ENCODE peak calls at places on chromosomes 1 and 21, in seven cellular contexts. P is prostate gland, K is PC-3, W is mesendoderm, G is Peyer's patch, T is hepatocyte, I is left ventricle myocardium inferior. X is an unnamed sample. For H3K4me1, the result is how much of the 10 kb centered on the place peaks cover.

GRCh38 chr1:71857862-71858261 is 424.5 kb downstream of the NEGR1 start:
- DNase-seq in P (no peak), K (no peak), W (no peak), G (no peak), T (no peak), I (no peak), X (no peak)

GRCh38 chr21:28781602-28782274 is 210.9 kb downstream of the LTN1 start:
- DNase-seq in P (no peak), K (peak), W (no peak), G (no peak), T (peak), I (no peak), X (no peak)

GRCh38 chr1:56510642-56511021 is 68.7 kb downstream of the PLPP3 start:
- DNase-seq in P (no peak), K (no peak), W (peak), G (no peak), T (no peak), I (no peak), X (no peak)

GRCh38 chr1:55329091-55329490 is 113.9 kb upstream of the USP24 start:
- DNase-seq in P (no peak), K (no peak), W (no peak), G (no peak), T (peak), I (peak), X (peak)

GRCh38 chr1:158248122-158248521 is 6.1 kb upstream of the CD1A start:
- DNase-seq in P (no peak), K (no peak), W (no peak), G (no peak), T (no peak), I (no peak), X (no peak)

GRCh38 chr1:33306561-33307493 is 14.1 kb downstream of the A3GALT2 start:
- DNase-seq in P (no peak), K (no peak), W (no peak), G (no peak), T (no peak), I (no peak), X (peak)

GRCh38 chr1:169090308-169090899 is 16.1 kb upstream of the ATP1B1 start:
- DNase-seq in P (no peak), K (no peak), W (no peak), G (no peak), T (no peak), I (no peak), X (no peak)

GRCh38 chr1:108200627-108201106 is 524 bp upstream of the SLC25A24 start:
- DNase-seq in P (peak), K (peak), W (peak), G (peak), T (peak), I (no peak), X (peak)

GRCh38 chr1:161848676-161849075 is 82.6 kb downstream of the ATF6 start:
- DNase-seq in P (no peak), K (no peak), W (no peak), G (no peak), T (no peak), I (no peak), X (no peak)

GRCh38 chr1:192892934-192893333 is 84.1 kb downstream of the RGS2 start:
- DNase-seq in P (no peak), K (no peak), W (no peak), G (no peak), T (no peak), I (no peak), X (no peak)

DNA sequence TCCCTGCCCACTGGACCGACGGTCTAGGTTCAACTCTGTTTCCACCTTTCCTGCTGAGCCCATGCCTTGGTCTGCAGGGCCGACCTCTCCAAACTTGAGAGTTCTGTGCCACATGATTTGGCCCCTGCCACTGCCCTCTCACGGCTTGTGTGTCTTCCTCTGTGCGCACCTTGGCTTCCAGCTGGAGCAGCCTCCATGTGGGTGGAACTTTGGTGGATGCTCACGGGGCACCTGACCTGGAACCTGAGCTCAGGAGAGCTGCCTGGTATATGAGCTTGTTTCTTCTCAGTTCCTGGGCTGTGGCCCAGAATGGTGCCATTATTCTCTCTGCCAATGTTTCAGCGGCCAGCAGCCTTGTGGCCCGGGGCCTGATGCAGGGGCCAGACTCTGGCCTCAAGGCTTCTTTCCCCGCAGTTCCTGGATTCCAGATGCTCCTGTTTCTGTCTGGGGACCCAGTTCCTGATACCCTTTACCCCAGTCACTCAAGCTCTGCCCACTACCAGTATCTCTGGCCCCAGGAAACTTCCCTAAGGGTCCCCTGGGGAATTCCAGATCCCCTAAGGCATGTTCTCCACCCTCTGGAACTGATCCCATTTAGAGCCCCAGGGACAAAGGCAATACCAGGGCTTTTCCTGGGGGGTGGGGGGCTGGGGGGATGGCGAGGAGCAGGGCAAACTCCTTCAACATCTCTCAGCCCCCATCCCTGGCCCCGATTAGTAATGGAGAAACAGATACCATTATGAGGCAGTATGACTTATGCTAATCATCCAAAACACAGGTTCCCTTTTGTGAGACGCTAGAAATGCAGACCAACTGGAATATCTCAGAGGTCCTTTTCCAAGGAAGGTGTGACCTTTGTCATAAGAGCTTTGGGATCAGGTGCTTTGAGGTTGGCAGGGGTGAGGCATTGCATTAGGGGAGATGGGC is 11.1 kb downstream of the QSOX1 start:
- DNase-seq in P (no peak), K (no peak), W (no peak), G (no peak), T (no peak), I (no peak), X (no peak)
- H3K4me1 ChIP-seq in P (under half), K (under half), W (under half), G (under half), T (under half), I (half or more), X (under half)

GRCh38 chr1:25799346-25799720 is 660 bp upstream of the SELENON start:
- DNase-seq in P (no peak), K (no peak), W (no peak), G (no peak), T (no peak), I (no peak), X (no peak)
- H3K4me1 ChIP-seq in P (under half), K (under half), W (under half), G (under half), T (under half), I (half or more), X (under half)

GRCh38 chr1:100361249-100362089 is 9.2 kb downstream of the CDC14A start:
- DNase-seq in P (no peak), K (no peak), W (no peak), G (no peak), T (no peak), I (no peak), X (no peak)

GRCh38 chr1:100362821-100363466 is 10.6 kb downstream of the CDC14A start:
- DNase-seq in P (no peak), K (no peak), W (peak), G (no peak), T (no peak), I (no peak), X (peak)

GRCh38 chr1:100364731-100365130 is 12.4 kb downstream of the CDC14A start:
- DNase-seq in P (no peak), K (no peak), W (no peak), G (no peak), T (no peak), I (no peak), X (no peak)

GRCh38 chr1:100366209-100366525 is 13.9 kb downstream of the CDC14A start:
- DNase-seq in P (no peak), K (no peak), W (no peak), G (no peak), T (no peak), I (no peak), X (no peak)

DNA sequence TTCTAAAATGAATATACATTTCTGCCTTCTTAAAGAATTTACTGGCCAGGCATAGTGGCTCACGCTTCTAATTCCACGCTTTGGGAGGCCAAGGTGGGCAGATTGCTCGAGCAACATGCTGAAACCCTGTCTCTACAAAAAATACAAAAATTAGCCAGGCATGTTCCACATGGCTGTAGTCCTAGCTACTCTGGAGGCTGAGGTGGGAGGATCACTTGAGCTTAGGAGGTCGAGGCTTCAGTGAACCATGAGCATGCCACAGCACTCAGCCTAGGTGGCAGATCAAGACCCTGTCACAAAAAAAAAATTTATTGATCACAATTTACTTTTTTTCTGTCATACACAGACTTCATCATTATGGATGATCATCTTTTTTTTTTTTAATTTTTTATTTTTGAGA is 11.5 kb downstream of the CDC14A start:
- DNase-seq in P (no peak), K (no peak), W (no peak), G (no peak), T (no peak), I (no peak), X (no peak)
- H3K4me1 ChIP-seq in P (under half), K (under half), W (under half), G (under half), T (under half), I (under half), X (under half)

DNA sequence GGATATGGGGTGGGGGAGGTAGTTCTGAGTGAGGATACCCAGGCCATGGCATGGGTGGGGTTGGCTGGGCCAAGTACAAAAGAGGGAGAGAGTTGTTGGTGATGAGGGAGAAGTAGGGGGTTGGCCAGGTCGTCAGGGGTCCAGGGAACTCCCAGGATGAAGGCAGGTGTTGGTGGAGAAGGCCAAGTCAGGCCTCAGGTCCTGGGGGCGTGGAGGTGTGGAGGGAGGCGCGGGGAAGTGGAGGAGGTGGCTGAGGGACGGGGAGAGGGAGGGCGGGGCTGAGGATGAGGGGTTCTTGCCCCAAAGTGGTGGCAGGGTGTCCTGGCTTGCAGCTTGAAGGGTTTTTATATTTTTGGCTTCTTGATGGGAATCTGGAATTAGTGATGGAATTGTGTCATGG is 61.1 kb downstream of the FOXO6 start:
- DNase-seq in P (no peak), K (no peak), W (no peak), G (no peak), T (no peak), I (no peak), X (no peak)
- H3K4me1 ChIP-seq in P (under half), K (under half), W (under half), G (under half), T (under half), I (under half), X (under half)

DNA sequence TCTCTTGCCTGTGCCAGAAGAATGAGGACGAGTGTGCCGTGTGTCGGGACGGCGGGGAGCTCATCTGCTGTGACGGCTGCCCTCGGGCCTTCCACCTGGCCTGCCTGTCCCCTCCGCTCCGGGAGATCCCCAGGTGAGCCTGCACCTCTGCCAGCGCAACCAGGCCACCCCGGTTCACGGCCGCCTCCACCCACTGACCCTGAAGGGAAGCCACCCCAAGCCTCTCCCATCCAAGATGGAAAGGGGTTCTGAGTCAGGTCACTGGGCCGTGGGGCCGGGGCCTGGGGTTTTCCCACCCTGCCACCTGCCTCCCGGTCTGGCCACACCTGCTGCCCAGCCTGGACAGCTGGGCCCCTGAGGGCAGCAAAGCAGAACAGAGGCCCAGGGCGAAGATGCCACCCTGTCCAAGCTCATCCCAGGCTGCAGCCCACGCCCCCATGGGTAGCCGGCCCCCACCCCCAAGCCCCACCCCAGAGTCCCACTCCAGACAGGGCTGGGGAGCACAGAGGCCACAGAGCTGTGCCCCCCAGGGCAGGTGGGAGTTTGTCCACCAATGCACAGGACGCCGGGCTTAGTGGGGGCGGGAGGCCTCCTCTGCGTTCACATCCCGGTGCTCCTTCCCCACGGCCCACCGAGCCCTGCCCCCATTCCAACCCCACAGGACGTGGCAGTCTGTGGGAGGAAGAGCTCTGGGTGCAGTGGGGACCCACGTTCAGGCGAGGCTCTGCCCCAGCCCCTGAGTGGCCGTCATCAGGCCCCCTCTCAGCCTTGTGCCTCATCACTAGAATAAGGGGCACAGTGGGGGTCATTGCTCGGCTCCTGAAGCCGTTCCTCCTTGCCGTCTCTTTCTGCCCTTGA is 5.6 kb downstream of the AIRE start:
- DNase-seq in P (no peak), K (no peak), W (no peak), G (no peak), T (no peak), I (no peak), X (no peak)
- H3K4me1 ChIP-seq in P (under half), K (under half), W (under half), G (under half), T (under half), I (under half), X (under half)

GRCh38 chr1:93594603-93594880 is 87.1 kb downstream of the BCAR3 start:
- DNase-seq in P (no peak), K (no peak), W (no peak), G (no peak), T (no peak), I (no peak), X (no peak)
- H3K4me1 ChIP-seq in P (under half), K (under half), W (under half), G (under half), T (half or more), I (half or more), X (under half)

GRCh38 chr1:27000092-27000816 is 6.8 kb downstream of the TRNP1 start:
- DNase-seq in P (no peak), K (no peak), W (peak), G (no peak), T (no peak), I (no peak), X (peak)
- H3K4me1 ChIP-seq in P (under half), K (half or more), W (under half), G (under half), T (half or more), I (half or more), X (under half)

X was measured in endodermal cell.